ENCODE peak calls at places on chromosomes 4 and X, in ten cellular contexts. O is activated effector memory CD4-positive, alpha-beta T cell treated with anti-CD3 and anti-CD28 coated beads, Interleukin-2, amount 50 U/mL, for 16 hours; X is T-helper 2 cell; W is hippocampal formation; C is ACHN; N is astrocyte; J is AG09319; R is stimulated activated CD4-positive, alpha-beta T cell treated with anti-CD3 and anti-CD28 coated beads, TNF-alpha, amount 100 ng/mL, for 4 hours; D is memory B cell; I is H7. E is an unnamed sample.

GRCh38 chrX:137743414-137743813 is 177.5 kb downstream of the ZIC3 start:
- DNase-seq in C (no peak), X (no peak), D (no peak), J (no peak), N (no peak), O (no peak), R (no peak), W (no peak), I (no peak), E (no peak)

GRCh38 chrX:150870487-150871340 is 27.8 kb downstream of the CD99L2 start:
- DNase-seq in R (no peak), O (no peak), X (no peak), I (no peak), N (no peak), W (no peak), D (no peak), J (no peak), C (no peak), E (no peak)

GRCh38 chr4:123676550-123677229 is 280.1 kb downstream of the SPRY1 start:
- DNase-seq in N (peak; percentile 20), X (no peak), O (no peak), R (no peak), W (no peak), D (no peak), I (peak; percentile 21), C (no peak), J (no peak), E (no peak)

GRCh38 chrX:153969904-153970397 is 1.7 kb downstream of the HCFC1 start:
- DNase-seq in O (peak; percentile 71), X (no peak), J (no peak), D (peak; percentile 26), R (no peak), I (peak; percentile 71), N (peak; percentile 18), C (no peak), W (peak; percentile 58), E (no peak)

GRCh38 chr4:234178-234577 is 71.1 kb downstream of the ZNF732 start:
- DNase-seq in I (no peak), X (no peak), R (no peak), C (no peak), J (no peak), W (no peak), O (no peak), N (no peak), D (no peak), E (no peak)

GRCh38 chr4:175412744-175413143 is 399.3 kb downstream of the GPM6A start:
- DNase-seq in J (no peak), I (no peak), C (no peak), D (no peak), N (peak; percentile 91), R (no peak), O (no peak), W (no peak), X (no peak), E (no peak)

GRCh38 chrX:23503835-23504539 is 163.3 kb upstream of the PRDX4 start:
- DNase-seq in N (peak; percentile 91), X (no peak), C (peak; percentile 83), O (no peak), W (no peak), J (no peak), R (no peak), I (peak; percentile 20), D (no peak), E (no peak)

GRCh38 chr4:138919094-138919936 is 96.3 kb upstream of the NOCT start:
- DNase-seq in X (no peak), N (peak; percentile 51), O (peak; percentile 72), J (peak; percentile 23), D (peak; percentile 58), C (peak; percentile 64), R (peak; percentile 7), W (peak; percentile 88), I (peak; percentile 68), E (peak; percentile 84)

GRCh38 chr4:45063166-45063565 is 336.8 kb upstream of the GNPDA2 start:
- DNase-seq in R (no peak), C (no peak), N (no peak), J (no peak), O (no peak), X (no peak), D (no peak), W (no peak), I (no peak), E (no peak)

GRCh38 chr4:6674500-6675149 is 19.1 kb upstream of the S100P start:
- DNase-seq in W (no peak), J (no peak), X (peak; percentile 88), I (peak; percentile 80), N (no peak), O (peak; percentile 86), D (peak; percentile 34), C (peak; percentile 48), R (no peak), E (peak; percentile 57)

GRCh38 chr4:107213410-107213809 is 177.3 kb upstream of the DKK2 start:
- DNase-seq in X (no peak), D (no peak), C (no peak), W (no peak), J (no peak), N (peak; percentile 29), O (no peak), I (no peak), R (no peak), E (no peak)

GRCh38 chr4:81255524-81255923 is 40.5 kb upstream of the PRKG2 start:
- DNase-seq in W (no peak), O (no peak), N (peak; percentile 72), J (peak; percentile 60), C (no peak), X (no peak), I (no peak), D (no peak), R (no peak), E (no peak)

GRCh38 chrX:154809939-154810665 is 4.8 kb upstream of the MPP1 start:
- DNase-seq in D (no peak), X (peak; percentile 31), R (no peak), W (no peak), C (no peak), I (no peak), N (no peak), O (no peak), J (no peak), E (no peak)